ENCODE peak calls at places on chromosomes 12 and 14, in six cellular contexts. One of them, this sample, is unnamed.

GRCh38 chr12:55724226-55724939 is 4.2 kb downstream of the RDH5 start:
- DNase-seq in activated CD4-positive, alpha-beta T cell treated with anti-CD3 and anti-CD28 coated beads, Interleukin-2, amount 50 U/mL, for 48 hours: peak; percentile 81
- DNase-seq in naive B cell: peak; percentile 49
- DNase-seq in RWPE1: no peak
- DNase-seq in A172: no peak
- DNase-seq in amygdala: peak; percentile 66
- DNase-seq in this sample: peak; percentile 54

GRCh38 chr12:124993568-124994434 is at the start of gene BRI3BP:
- DNase-seq in activated CD4-positive, alpha-beta T cell treated with anti-CD3 and anti-CD28 coated beads, Interleukin-2, amount 50 U/mL, for 48 hours: peak; percentile 81
- DNase-seq in naive B cell: peak; percentile 76
- DNase-seq in RWPE1: peak; percentile 44
- DNase-seq in A172: no peak
- DNase-seq in amygdala: peak; percentile 37
- DNase-seq in this sample: peak; percentile 84

GRCh38 chr12:51392556-51393237 is 1.5 kb upstream of the GALNT6 start:
- DNase-seq in activated CD4-positive, alpha-beta T cell treated with anti-CD3 and anti-CD28 coated beads, Interleukin-2, amount 50 U/mL, for 48 hours: no peak
- DNase-seq in naive B cell: peak; percentile 59
- DNase-seq in RWPE1: no peak
- DNase-seq in A172: no peak
- DNase-seq in amygdala: no peak
- DNase-seq in this sample: no peak

GRCh38 chr12:104485651-104486341 is 29.0 kb downstream of the CHST11 start:
- DNase-seq in activated CD4-positive, alpha-beta T cell treated with anti-CD3 and anti-CD28 coated beads, Interleukin-2, amount 50 U/mL, for 48 hours: peak; percentile 55
- DNase-seq in naive B cell: peak; percentile 42
- DNase-seq in RWPE1: no peak
- DNase-seq in A172: no peak
- DNase-seq in amygdala: no peak
- DNase-seq in this sample: peak; percentile 53

GRCh38 chr14:75476274-75476995 is 45.8 kb upstream of the BATF start:
- DNase-seq in activated CD4-positive, alpha-beta T cell treated with anti-CD3 and anti-CD28 coated beads, Interleukin-2, amount 50 U/mL, for 48 hours: no peak
- DNase-seq in naive B cell: no peak
- DNase-seq in RWPE1: no peak
- DNase-seq in A172: no peak
- DNase-seq in amygdala: no peak
- DNase-seq in this sample: no peak

GRCh38 chr12:48349471-48349870 is 1.2 kb downstream of the ZNF641 start:
- DNase-seq in activated CD4-positive, alpha-beta T cell treated with anti-CD3 and anti-CD28 coated beads, Interleukin-2, amount 50 U/mL, for 48 hours: no peak
- DNase-seq in naive B cell: no peak
- DNase-seq in RWPE1: no peak
- DNase-seq in A172: no peak
- DNase-seq in amygdala: no peak
- DNase-seq in this sample: no peak

GRCh38 chr12:7091660-7092228 is 501 bp downstream of the C1R start:
- DNase-seq in activated CD4-positive, alpha-beta T cell treated with anti-CD3 and anti-CD28 coated beads, Interleukin-2, amount 50 U/mL, for 48 hours: no peak
- DNase-seq in naive B cell: no peak
- DNase-seq in RWPE1: no peak
- DNase-seq in A172: no peak
- DNase-seq in amygdala: no peak
- DNase-seq in this sample: no peak

GRCh38 chr12:104784592-104784991 is 173.5 kb downstream of the SLC41A2 start:
- DNase-seq in activated CD4-positive, alpha-beta T cell treated with anti-CD3 and anti-CD28 coated beads, Interleukin-2, amount 50 U/mL, for 48 hours: no peak
- DNase-seq in naive B cell: no peak
- DNase-seq in RWPE1: no peak
- DNase-seq in A172: no peak
- DNase-seq in amygdala: no peak
- DNase-seq in this sample: no peak

GRCh38 chr12:4383304-4383865 is 3.9 kb upstream of the FGF23 start:
- DNase-seq in activated CD4-positive, alpha-beta T cell treated with anti-CD3 and anti-CD28 coated beads, Interleukin-2, amount 50 U/mL, for 48 hours: no peak
- DNase-seq in naive B cell: no peak
- DNase-seq in RWPE1: no peak
- DNase-seq in A172: no peak
- DNase-seq in amygdala: no peak
- DNase-seq in this sample: no peak

GRCh38 chr14:88164906-88165534 is 158.0 kb downstream of the KCNK10 start:
- DNase-seq in activated CD4-positive, alpha-beta T cell treated with anti-CD3 and anti-CD28 coated beads, Interleukin-2, amount 50 U/mL, for 48 hours: no peak
- DNase-seq in naive B cell: no peak
- DNase-seq in RWPE1: no peak
- DNase-seq in A172: no peak
- DNase-seq in amygdala: no peak
- DNase-seq in this sample: no peak

GRCh38 chr12:28237423-28237822 is 47.2 kb downstream of the CCDC91 start:
- DNase-seq in activated CD4-positive, alpha-beta T cell treated with anti-CD3 and anti-CD28 coated beads, Interleukin-2, amount 50 U/mL, for 48 hours: no peak
- DNase-seq in naive B cell: no peak
- DNase-seq in RWPE1: no peak
- DNase-seq in A172: peak; percentile 1
- DNase-seq in amygdala: no peak
- DNase-seq in this sample: no peak